ENCODE peak calls at places on chromosome 15, in four cellular contexts. One of them, this sample, is unnamed.

GRCh38 chr15:49918106-49918505 is 200.9 kb downstream of the ATP8B4 start:
- DNase-seq in PC-9: no peak
- DNase-seq in AG09319: no peak
- DNase-seq in fibroblast of lung: peak
- DNase-seq in this sample: no peak

GRCh38 chr15:38128389-38128788 is 124.2 kb upstream of the SPRED1 start:
- DNase-seq in AG09319: no peak
- DNase-seq in fibroblast of lung: peak
- DNase-seq in PC-9: no peak
- DNase-seq in this sample: no peak

GRCh38 chr15:32884136-32884535 is 166.3 kb downstream of the GREM1 start:
- DNase-seq in PC-9: no peak
- DNase-seq in fibroblast of lung: no peak
- DNase-seq in AG09319: no peak
- DNase-seq in this sample: no peak

GRCh38 chr15:83655237-83655616 is 1.3 kb downstream of the ADAMTSL3 start:
- DNase-seq in AG09319: no peak
- DNase-seq in fibroblast of lung: no peak
- DNase-seq in PC-9: no peak
- DNase-seq in this sample: no peak

GRCh38 chr15:42274693-42274971 is 1.4 kb upstream of the TMEM87A start:
- DNase-seq in fibroblast of lung: no peak
- DNase-seq in AG09319: no peak
- DNase-seq in PC-9: no peak
- DNase-seq in this sample: no peak

GRCh38 chr15:97966924-97967620 is 6.6 kb downstream of the ARRDC4 start:
- DNase-seq in PC-9: no peak
- DNase-seq in fibroblast of lung: no peak
- DNase-seq in AG09319: peak
- DNase-seq in this sample: no peak

GRCh38 chr15:89963301-89964288 is 37.5 kb upstream of the ZNF710 start:
- DNase-seq in fibroblast of lung: no peak
- DNase-seq in AG09319: no peak
- DNase-seq in PC-9: no peak
- DNase-seq in this sample: no peak

GRCh38 chr15:79896634-79897379 is at the start of gene MTHFS:
- DNase-seq in PC-9: peak
- DNase-seq in fibroblast of lung: peak
- DNase-seq in AG09319: peak
- DNase-seq in this sample: peak

GRCh38 chr15:31235298-31236183 is 91.1 kb upstream of the KLF13 start:
- DNase-seq in PC-9: no peak
- DNase-seq in fibroblast of lung: peak
- DNase-seq in AG09319: no peak
- DNase-seq in this sample: no peak

GRCh38 chr15:85104584-85104983 is 122.9 kb downstream of the PDE8A start:
- DNase-seq in AG09319: no peak
- DNase-seq in fibroblast of lung: no peak
- DNase-seq in PC-9: no peak
- DNase-seq in this sample: no peak

GRCh38 chr15:72685925-72686794 is at the start of the genes BBS4 and HIGD2B:
- DNase-seq in PC-9: peak
- DNase-seq in AG09319: peak
- DNase-seq in fibroblast of lung: peak
- DNase-seq in this sample: peak

GRCh38 chr15:33293619-33294309 is 17.0 kb upstream of the RYR3 start:
- DNase-seq in AG09319: no peak
- DNase-seq in fibroblast of lung: peak
- DNase-seq in PC-9: peak
- DNase-seq in this sample: no peak

GRCh38 chr15:31437686-31438085 is 111.1 kb downstream of the KLF13 start:
- DNase-seq in fibroblast of lung: no peak
- DNase-seq in AG09319: no peak
- DNase-seq in PC-9: no peak
- DNase-seq in this sample: no peak

GRCh38 chr15:33007295-33007855 is 187.1 kb downstream of the FMN1 start:
- DNase-seq in AG09319: no peak
- DNase-seq in PC-9: no peak
- DNase-seq in fibroblast of lung: peak
- DNase-seq in this sample: no peak

GRCh38 chr15:26773917-26774316 is 1.1 kb upstream of the GABRB3 start:
- DNase-seq in PC-9: no peak
- DNase-seq in fibroblast of lung: no peak
- DNase-seq in AG09319: no peak
- DNase-seq in this sample: no peak

GRCh38 chr15:22917556-22917955 is 62.6 kb downstream of the CYFIP1 start:
- DNase-seq in AG09319: no peak
- DNase-seq in fibroblast of lung: no peak
- DNase-seq in PC-9: no peak
- DNase-seq in this sample: no peak

GRCh38 chr15:88513195-88513594 is 33.3 kb downstream of the DET1 start:
- DNase-seq in fibroblast of lung: peak
- DNase-seq in PC-9: no peak
- DNase-seq in AG09319: peak
- DNase-seq in this sample: no peak

GRCh38 chr15:29939404-29939803 is 117.1 kb upstream of the TJP1 start:
- DNase-seq in PC-9: peak
- DNase-seq in fibroblast of lung: peak
- DNase-seq in AG09319: no peak
- DNase-seq in this sample: no peak

GRCh38 chr15:27853624-27854455 is 245.3 kb downstream of the OCA2 start:
- DNase-seq in fibroblast of lung: no peak
- DNase-seq in AG09319: no peak
- DNase-seq in PC-9: no peak
- DNase-seq in this sample: no peak

GRCh38 chr15:29668120-29668602 is 154.1 kb downstream of the TJP1 start:
- DNase-seq in fibroblast of lung: peak
- DNase-seq in PC-9: peak
- DNase-seq in AG09319: peak
- DNase-seq in this sample: peak

GRCh38 chr15:42994546-42994945 is 74.0 kb upstream of the TTBK2 start:
- DNase-seq in PC-9: no peak
- DNase-seq in AG09319: no peak
- DNase-seq in fibroblast of lung: peak
- DNase-seq in this sample: no peak

GRCh38 chr15:84400820-84401219 is 165.2 kb downstream of the GOLGA6L4 start:
- DNase-seq in AG09319: no peak
- DNase-seq in PC-9: no peak
- DNase-seq in fibroblast of lung: no peak
- DNase-seq in this sample: no peak

GRCh38 chr15:80151148-80151547 is 1.7 kb upstream of the FAH start:
- DNase-seq in fibroblast of lung: no peak
- DNase-seq in AG09319: no peak
- DNase-seq in PC-9: no peak
- DNase-seq in this sample: no peak

GRCh38 chr15:74830868-74831267 is 4.4 kb downstream of the CPLX3 start:
- DNase-seq in PC-9: no peak
- DNase-seq in AG09319: no peak
- DNase-seq in fibroblast of lung: no peak
- DNase-seq in this sample: no peak

GRCh38 chr15:89307791-89308190 is 26.8 kb downstream of the POLG start:
- DNase-seq in AG09319: peak
- DNase-seq in PC-9: no peak
- DNase-seq in fibroblast of lung: peak
- DNase-seq in this sample: no peak

GRCh38 chr15:86850939-86851338 is 771.3 kb downstream of the AGBL1 start:
- DNase-seq in PC-9: no peak
- DNase-seq in fibroblast of lung: no peak
- DNase-seq in AG09319: no peak
- DNase-seq in this sample: no peak

GRCh38 chr15:72175186-72176044 is 22.2 kb downstream of the GRAMD2A start:
- DNase-seq in PC-9: no peak
- DNase-seq in fibroblast of lung: no peak
- DNase-seq in AG09319: no peak
- DNase-seq in this sample: no peak

GRCh38 chr15:85414495-85414894 is 34.1 kb downstream of the AKAP13 start:
- DNase-seq in fibroblast of lung: no peak
- DNase-seq in PC-9: no peak
- DNase-seq in AG09319: no peak
- DNase-seq in this sample: no peak

GRCh38 chr15:55917881-55918296 is 75.5 kb downstream of the NEDD4 start:
- DNase-seq in PC-9: peak
- DNase-seq in AG09319: peak
- DNase-seq in fibroblast of lung: peak
- DNase-seq in this sample: peak

GRCh38 chr15:39156166-39156565 is 424.7 kb upstream of the THBS1 start:
- DNase-seq in fibroblast of lung: no peak
- DNase-seq in AG09319: no peak
- DNase-seq in PC-9: no peak
- DNase-seq in this sample: no peak

GRCh38 chr15:90557651-90558084 is 27.9 kb downstream of the CRTC3 start:
- DNase-seq in PC-9: no peak
- DNase-seq in AG09319: peak
- DNase-seq in fibroblast of lung: peak
- DNase-seq in this sample: no peak

GRCh38 chr15:36598529-36599177 is 19.2 kb downstream of the CDIN1 start:
- DNase-seq in AG09319: no peak
- DNase-seq in PC-9: no peak
- DNase-seq in fibroblast of lung: peak
- DNase-seq in this sample: no peak

GRCh38 chr15:52369030-52369429 is 73.4 kb upstream of the MYO5C start:
- DNase-seq in fibroblast of lung: no peak
- DNase-seq in PC-9: no peak
- DNase-seq in AG09319: no peak
- DNase-seq in this sample: no peak

GRCh38 chr15:96585634-96586386 is 255.3 kb downstream of the NR2F2 start:
- DNase-seq in PC-9: no peak
- DNase-seq in fibroblast of lung: peak
- DNase-seq in AG09319: peak
- DNase-seq in this sample: no peak

GRCh38 chr15:63922551-63923315 is 89.0 kb upstream of the HERC1 start:
- DNase-seq in fibroblast of lung: no peak
- DNase-seq in PC-9: no peak
- DNase-seq in AG09319: no peak
- DNase-seq in this sample: no peak

GRCh38 chr15:81029416-81030367 is 29.0 kb downstream of the TLNRD1 start:
- DNase-seq in AG09319: no peak
- DNase-seq in fibroblast of lung: peak
- DNase-seq in PC-9: peak
- DNase-seq in this sample: peak

DNA sequence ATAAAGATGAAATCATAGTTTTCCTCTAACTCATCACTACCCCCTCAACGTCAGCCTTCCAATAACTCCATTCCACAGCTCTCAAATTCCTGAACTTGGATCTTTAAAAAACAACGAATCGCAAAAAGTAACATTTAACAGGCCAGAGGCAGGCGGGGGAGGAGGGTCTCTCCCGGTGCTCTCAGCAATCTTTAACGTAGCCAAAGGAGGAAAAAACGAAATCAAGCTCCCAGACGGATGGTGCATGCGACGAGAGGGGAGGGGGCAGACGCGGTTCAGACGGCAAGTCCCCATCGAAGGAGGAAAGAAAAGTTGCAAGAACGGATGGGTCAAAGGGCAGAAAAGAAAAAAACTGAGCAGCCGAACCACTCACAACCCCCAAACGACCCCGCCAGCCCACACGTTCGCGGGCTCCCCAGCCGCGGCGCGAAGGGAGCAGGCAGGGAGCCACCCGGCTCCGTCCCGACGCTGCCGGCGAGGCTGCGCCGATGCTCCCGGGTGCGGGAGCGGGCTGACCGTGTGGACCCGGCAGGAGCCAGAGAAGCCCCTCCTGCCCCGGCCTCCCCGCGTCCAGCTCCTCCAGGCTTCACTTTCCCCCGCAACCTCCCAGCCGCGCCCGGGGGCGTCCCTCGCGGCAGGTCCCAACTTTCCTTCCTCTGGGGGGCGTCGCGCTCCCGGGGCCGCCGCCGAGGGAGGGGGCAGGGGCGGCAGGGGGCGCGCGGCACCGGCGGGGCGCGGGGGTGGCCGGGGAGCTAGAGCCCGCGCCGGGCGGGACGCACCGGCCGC is 661 bp downstream of the PEAK1 start:
- DNase-seq in AG09319: no peak
- DNase-seq in PC-9: no peak
- DNase-seq in fibroblast of lung: peak
- DNase-seq in this sample: peak
- TF ChIP-seq CTCF in AG09319: peak
- TF ChIP-seq CTCF in PC-9: no peak
- TF ChIP-seq CTCF in fibroblast of lung: peak
- TF ChIP-seq CTCF in this sample: peak

GRCh38 chr15:60049948-60050347 is 45.8 kb downstream of the FOXB1 start:
- DNase-seq in PC-9: no peak
- DNase-seq in fibroblast of lung: no peak
- DNase-seq in AG09319: no peak
- DNase-seq in this sample: no peak

GRCh38 chr15:60047701-60048100 is 43.6 kb downstream of the FOXB1 start:
- DNase-seq in fibroblast of lung: peak
- DNase-seq in PC-9: no peak
- DNase-seq in AG09319: no peak
- DNase-seq in this sample: no peak

GRCh38 chr15:60054472-60054871 is 50.4 kb downstream of the FOXB1 start:
- DNase-seq in PC-9: no peak
- DNase-seq in AG09319: no peak
- DNase-seq in fibroblast of lung: no peak
- DNase-seq in this sample: no peak

DNA sequence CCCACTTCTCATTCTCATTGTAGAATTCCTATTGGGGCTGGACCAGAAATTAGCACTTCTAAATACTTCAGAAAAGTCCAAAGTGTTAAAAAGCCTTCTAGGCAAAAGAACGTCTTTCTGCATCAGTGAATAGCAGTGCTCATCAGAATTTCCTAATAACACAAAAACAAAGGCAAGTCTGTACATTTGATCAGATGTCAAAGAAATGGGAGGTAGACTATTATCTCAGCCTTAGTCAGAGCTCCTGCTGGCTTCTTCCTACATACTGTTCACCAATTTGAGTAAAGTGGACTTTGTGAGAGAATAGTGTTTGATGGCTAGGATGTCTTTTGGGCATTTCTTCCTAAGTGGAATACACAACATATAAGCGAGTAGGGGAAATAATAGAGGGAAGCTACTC is 48.7 kb downstream of the FOXB1 start:
- DNase-seq in PC-9: no peak
- DNase-seq in fibroblast of lung: no peak
- DNase-seq in AG09319: no peak
- DNase-seq in this sample: no peak
- TF ChIP-seq CTCF in PC-9: no peak
- TF ChIP-seq CTCF in fibroblast of lung: no peak
- TF ChIP-seq CTCF in AG09319: no peak
- TF ChIP-seq CTCF in this sample: no peak

GRCh38 chr15:69930754-69931153 is 167.0 kb downstream of the TLE3 start:
- DNase-seq in AG09319: no peak
- DNase-seq in fibroblast of lung: no peak
- DNase-seq in PC-9: no peak
- DNase-seq in this sample: no peak
- TF ChIP-seq CTCF in AG09319: no peak
- TF ChIP-seq CTCF in fibroblast of lung: no peak
- TF ChIP-seq CTCF in PC-9: no peak
- TF ChIP-seq CTCF in this sample: no peak

DNA sequence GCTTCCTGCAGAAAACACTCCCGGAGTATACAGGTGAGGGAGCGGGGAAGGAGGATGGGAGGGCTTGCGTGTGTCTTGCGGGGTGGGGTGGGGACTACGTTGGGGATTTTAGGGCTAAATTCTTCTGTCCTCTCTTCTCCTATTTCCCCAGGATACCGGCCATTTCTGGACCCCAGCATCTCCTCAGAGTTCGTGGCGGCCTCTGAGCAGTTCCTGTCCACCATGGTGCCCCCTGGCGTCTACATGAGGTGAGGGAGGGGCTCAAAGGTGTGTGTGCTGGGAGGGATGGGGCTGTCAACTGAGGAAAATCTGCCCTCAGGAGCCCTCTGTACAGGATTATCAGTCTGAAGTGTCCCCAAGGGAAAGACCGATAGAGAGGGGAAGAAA is 6.6 kb downstream of the DUOX1 start:
- DNase-seq in PC-9: no peak
- DNase-seq in AG09319: no peak
- DNase-seq in fibroblast of lung: no peak
- DNase-seq in this sample: no peak
- TF ChIP-seq CTCF in PC-9: no peak
- TF ChIP-seq CTCF in AG09319: peak
- TF ChIP-seq CTCF in fibroblast of lung: no peak
- TF ChIP-seq CTCF in this sample: no peak

This sample was measured in Calu3.